ENCODE peak calls at places on chromosomes 7 and 10, in six cellular contexts. X is A549, G is K562, Z is H1, C is HepG2, J is endothelial cell of umbilical vein. M is an unnamed sample.
A peak's percentile ranks its signal among the peaks of the same experiment; 100 is the strongest.

GRCh38 chr7:40057292-40057691 is 77.1 kb downstream of the MPLKIP start:
- DNase-seq in X (no peak), G (peak; percentile 18), Z (no peak), C (no peak), J (no peak), M (no peak)

GRCh38 chr10:5565671-5566581 is 41.2 kb downstream of the CALML3 start:
- DNase-seq in X (no peak), G (no peak), Z (no peak), C (no peak), J (no peak), M (no peak)

GRCh38 chr10:126872768-126873167 is 32.5 kb upstream of the DOCK1 start:
- DNase-seq in X (no peak), G (no peak), Z (peak; percentile 21), C (no peak), J (no peak), M (no peak)

GRCh38 chr10:84308481-84309304 is 19.7 kb upstream of the CCSER2 start:
- DNase-seq in X (no peak), G (no peak), Z (no peak), C (no peak), J (peak; percentile 93), M (no peak)

GRCh38 chr10:81213360-81213759 is 661.6 kb upstream of the NRG3 start:
- DNase-seq in X (no peak), G (no peak), Z (no peak), C (no peak), J (no peak), M (no peak)

GRCh38 chr10:109773818-109774440 is 149.4 kb downstream of the XPNPEP1 start:
- DNase-seq in X (peak; percentile 7), G (peak; percentile 16), Z (no peak), C (peak; percentile 26), J (peak; percentile 19), M (no peak)

GRCh38 chr7:11786186-11786585 is 45.8 kb downstream of the THSD7A start:
- DNase-seq in X (peak; percentile 18), G (no peak), Z (peak; percentile 3), C (no peak), J (peak; percentile 44), M (no peak)

GRCh38 chr7:99272476-99273045 is at the start of gene MYH16:
- DNase-seq in X (no peak), G (no peak), Z (no peak), C (no peak), J (no peak), M (no peak)

GRCh38 chr7:139651308-139651707 is 126.5 kb downstream of the HIPK2 start:
- DNase-seq in X (no peak), G (no peak), Z (no peak), C (no peak), J (peak; percentile 30), M (no peak)

GRCh38 chr7:35025391-35025870 is 11.9 kb downstream of the DPY19L1 start:
- DNase-seq in X (no peak), G (no peak), Z (no peak), C (no peak), J (no peak), M (no peak)

GRCh38 chr10:33381897-33382578 is 47.6 kb upstream of the NRP1 start:
- DNase-seq in X (no peak), G (no peak), Z (no peak), C (peak; percentile 35), J (no peak), M (no peak)

GRCh38 chr7:108261560-108262255 is 131.5 kb upstream of the LAMB4 start:
- DNase-seq in X (no peak), G (no peak), Z (no peak), C (no peak), J (no peak), M (no peak)

GRCh38 chr10:31146496-31147219 is 115.0 kb upstream of the ZNF438 start:
- DNase-seq in X (peak; percentile 15), G (no peak), Z (no peak), C (no peak), J (peak; percentile 53), M (no peak)

GRCh38 chr7:28086198-28086597 is 94.4 kb downstream of the JAZF1 start:
- DNase-seq in X (no peak), G (no peak), Z (no peak), C (no peak), J (no peak), M (no peak)

GRCh38 chr10:101444058-101444457 is 90.1 kb downstream of the BTRC start:
- DNase-seq in X (peak; percentile 14), G (no peak), Z (no peak), C (peak; percentile 4), J (peak; percentile 32), M (no peak)

GRCh38 chr10:93334901-93335312 is 147.2 kb downstream of the MYOF start:
- DNase-seq in X (no peak), G (no peak), Z (no peak), C (no peak), J (no peak), M (no peak)

GRCh38 chr7:74656421-74656910 is 1.1 kb upstream of the GTF2I start:
- DNase-seq in X (peak; percentile 44), G (peak; percentile 79), Z (no peak), C (peak; percentile 51), J (peak; percentile 52), M (peak; percentile 32)

GRCh38 chr7:158734861-158735260 is 30.3 kb upstream of the NCAPG2 start:
- DNase-seq in X (no peak), G (no peak), Z (no peak), C (no peak), J (peak; percentile 33), M (no peak)

GRCh38 chr7:149662591-149663095 is 110.7 kb downstream of the ZNF467 start:
- DNase-seq in X (peak; percentile 33), G (peak; percentile 79), Z (peak; percentile 82), C (peak; percentile 75), J (peak; percentile 66), M (peak; percentile 92)

GRCh38 chr10:62972103-62972502 is 155.9 kb upstream of the EGR2 start:
- DNase-seq in X (no peak), G (no peak), Z (no peak), C (no peak), J (no peak), M (no peak)

GRCh38 chr7:47370461-47371042 is 211.4 kb downstream of the TNS3 start:
- DNase-seq in X (no peak), G (no peak), Z (no peak), C (no peak), J (no peak), M (no peak)

GRCh38 chr7:111756687-111757178 is 194.4 kb upstream of the IMMP2L start:
- DNase-seq in X (no peak), G (no peak), Z (no peak), C (no peak), J (no peak), M (peak; percentile 47)

GRCh38 chr10:8360365-8360764 is 305.9 kb downstream of the GATA3 start:
- DNase-seq in X (no peak), G (no peak), Z (no peak), C (no peak), J (no peak), M (no peak)

GRCh38 chr10:50362547-50363125 is 111.3 kb upstream of the ASAH2 start:
- DNase-seq in X (no peak), G (no peak), Z (no peak), C (no peak), J (no peak), M (no peak)

GRCh38 chr7:3805151-3805550 is 504.1 kb downstream of the SDK1 start:
- DNase-seq in X (no peak), G (no peak), Z (no peak), C (no peak), J (peak; percentile 49), M (no peak)

DNA sequence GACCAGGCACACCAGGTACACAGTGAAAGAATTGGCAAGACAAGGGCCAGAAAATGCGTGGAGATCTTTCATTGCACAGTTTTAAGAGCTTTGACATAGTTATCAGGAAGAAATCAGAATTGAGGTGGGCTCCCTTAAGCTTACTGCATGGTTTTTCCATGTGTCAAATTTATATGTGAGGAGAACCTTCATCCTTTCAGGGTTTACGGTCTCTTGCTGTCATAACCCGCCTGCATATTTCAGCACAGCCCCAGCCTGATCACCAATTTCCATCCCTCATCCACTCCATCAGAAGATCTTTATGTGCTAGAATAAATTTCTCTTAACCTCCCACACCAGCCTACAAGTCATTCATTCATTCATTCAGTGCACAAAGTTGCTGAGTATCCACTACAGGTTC is 373.1 kb downstream of the KCNMA1 start:
- DNase-seq in X (no peak), G (no peak), Z (no peak), C (no peak), J (no peak), M (no peak)
- TF ChIP-seq JUN in X (no peak), G (no peak), Z (no peak), C (no peak), J (no peak), M (no peak)

DNA sequence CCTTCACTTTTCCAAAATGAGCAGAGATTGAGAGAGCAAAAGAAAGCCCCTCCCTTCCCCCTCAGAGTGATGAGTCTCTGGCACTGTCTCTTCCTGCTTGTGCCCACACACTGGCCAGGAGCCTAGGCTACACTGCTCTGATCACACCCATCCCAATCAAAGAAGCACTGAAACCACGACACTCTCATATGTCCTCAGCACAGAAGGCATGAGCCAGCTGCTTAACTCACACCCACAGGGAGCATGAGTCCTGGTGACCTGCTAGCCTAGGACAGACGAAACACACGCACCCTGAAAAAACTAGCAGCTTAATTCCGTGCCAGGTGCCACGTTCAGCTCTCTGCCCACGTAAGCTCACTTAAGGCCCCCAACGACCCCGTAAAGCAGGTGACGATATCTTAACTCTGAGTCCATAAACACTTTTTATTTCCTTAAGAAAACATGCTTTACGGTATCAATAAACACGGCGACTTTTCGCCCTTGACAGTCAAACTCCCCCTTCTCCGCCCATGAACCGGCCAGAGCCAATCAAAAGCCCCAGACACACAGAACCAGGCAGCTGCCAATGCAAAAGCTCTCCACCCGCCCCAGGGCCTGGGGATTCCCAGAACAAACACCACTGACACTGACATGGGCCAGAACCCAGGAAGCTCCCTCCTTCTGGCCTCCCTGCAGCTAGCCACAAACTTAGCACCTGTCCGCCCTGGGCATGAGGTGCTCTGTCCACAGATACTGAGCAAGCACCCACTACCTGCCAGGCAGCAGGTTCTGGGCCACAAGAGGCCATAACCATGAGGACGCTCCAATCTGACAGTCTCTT is 69.0 kb downstream of the TNRC18 start:
- DNase-seq in X (no peak), G (no peak), Z (no peak), C (no peak), J (no peak), M (peak; percentile 58)
- TF ChIP-seq JUN in X (no peak), G (no peak), Z (no peak), C (no peak), J (no peak), M (no peak)

DNA sequence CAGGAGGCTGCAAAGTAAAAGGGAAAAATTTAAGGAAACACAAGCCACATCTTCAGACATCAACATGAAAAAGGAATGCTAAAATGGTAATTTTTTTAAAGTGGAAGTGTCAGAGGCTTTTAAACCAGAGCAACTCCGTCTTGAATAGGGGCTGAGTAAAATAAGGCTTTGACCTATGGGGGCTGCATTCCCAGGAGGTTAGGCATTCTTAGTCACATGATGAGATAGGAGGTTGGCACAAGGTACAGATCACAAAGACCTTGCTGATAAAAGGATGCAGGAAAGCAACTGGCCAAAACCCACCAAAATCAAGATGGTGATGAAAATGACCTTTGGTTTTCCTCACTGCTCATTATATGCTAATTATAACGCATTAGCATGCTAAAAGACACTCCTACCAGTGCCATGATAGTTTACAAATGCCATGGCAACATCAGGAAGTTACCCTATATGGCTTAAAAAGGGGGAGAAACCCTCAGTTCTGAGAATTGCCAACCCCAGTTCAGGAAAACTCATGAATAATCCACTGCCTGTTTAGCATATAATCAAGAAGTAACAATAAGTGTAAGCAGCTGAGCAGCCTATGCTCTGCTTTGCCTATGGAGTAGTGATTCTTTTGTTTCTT is 128.3 kb downstream of the SKAP2 start:
- DNase-seq in X (no peak), G (no peak), Z (no peak), C (no peak), J (no peak), M (no peak)
- TF ChIP-seq JUN in X (no peak), G (no peak), Z (no peak), C (no peak), J (no peak), M (no peak)

GRCh38 chr10:73782749-73783085 is 869 bp downstream of the CHCHD1 start:
- DNase-seq in X (no peak), G (no peak), Z (no peak), C (no peak), J (no peak), M (no peak)
- TF ChIP-seq JUN in X (no peak), G (no peak), Z (no peak), C (no peak), J (no peak), M (no peak)

M was measured in WTC11.